ENCODE peak calls at places on chromosomes 12 and 14, in six cellular contexts. One of them, this sample, is unnamed.

GRCh38 chr14:104229621-104230041 is 91.2 kb downstream of the KIF26A start:
- DNase-seq in stimulated activated CD8-positive, alpha-beta memory T cell treated with anti-CD3 and anti-CD28 coated beads, Interleukin-4, amount 100 ng/mL, for 48 hours: no peak
- DNase-seq in activated T-cell treated with anti-CD3 and anti-CD28 coated beads, Interleukin-2, amount 50 U/mL, for 1 hour: no peak
- DNase-seq in activated CD4-positive, CD25-positive, alpha-beta regulatory T cell treated with anti-CD3 and anti-CD28 coated beads, Interleukin-2, amount 50 U/mL, for 16 hours: no peak
- DNase-seq in activated CD4-positive, alpha-beta T cell treated with anti-CD3 and anti-CD28 coated beads for 1 hour: no peak
- DNase-seq in mesothelial cell of epicardium: no peak
- DNase-seq in this sample: no peak

GRCh38 chr12:76685246-76685678 is 78.7 kb upstream of the ZDHHC17 start:
- DNase-seq in stimulated activated CD8-positive, alpha-beta memory T cell treated with anti-CD3 and anti-CD28 coated beads, Interleukin-4, amount 100 ng/mL, for 48 hours: no peak
- DNase-seq in mesothelial cell of epicardium: no peak
- DNase-seq in activated CD4-positive, alpha-beta T cell treated with anti-CD3 and anti-CD28 coated beads for 1 hour: no peak
- DNase-seq in activated T-cell treated with anti-CD3 and anti-CD28 coated beads, Interleukin-2, amount 50 U/mL, for 1 hour: no peak
- DNase-seq in activated CD4-positive, CD25-positive, alpha-beta regulatory T cell treated with anti-CD3 and anti-CD28 coated beads, Interleukin-2, amount 50 U/mL, for 16 hours: no peak
- DNase-seq in this sample: no peak

GRCh38 chr12:127629066-127629820 is 637.7 kb upstream of the TMEM132C start:
- DNase-seq in activated CD4-positive, CD25-positive, alpha-beta regulatory T cell treated with anti-CD3 and anti-CD28 coated beads, Interleukin-2, amount 50 U/mL, for 16 hours: no peak
- DNase-seq in activated T-cell treated with anti-CD3 and anti-CD28 coated beads, Interleukin-2, amount 50 U/mL, for 1 hour: no peak
- DNase-seq in stimulated activated CD8-positive, alpha-beta memory T cell treated with anti-CD3 and anti-CD28 coated beads, Interleukin-4, amount 100 ng/mL, for 48 hours: no peak
- DNase-seq in activated CD4-positive, alpha-beta T cell treated with anti-CD3 and anti-CD28 coated beads for 1 hour: no peak
- DNase-seq in mesothelial cell of epicardium: no peak
- DNase-seq in this sample: no peak

GRCh38 chr12:59596232-59597143 is 659 bp downstream of the SLC16A7 start:
- DNase-seq in mesothelial cell of epicardium: peak; percentile 79
- DNase-seq in activated T-cell treated with anti-CD3 and anti-CD28 coated beads, Interleukin-2, amount 50 U/mL, for 1 hour: peak; percentile 80
- DNase-seq in activated CD4-positive, CD25-positive, alpha-beta regulatory T cell treated with anti-CD3 and anti-CD28 coated beads, Interleukin-2, amount 50 U/mL, for 16 hours: peak; percentile 64
- DNase-seq in activated CD4-positive, alpha-beta T cell treated with anti-CD3 and anti-CD28 coated beads for 1 hour: peak; percentile 66
- DNase-seq in stimulated activated CD8-positive, alpha-beta memory T cell treated with anti-CD3 and anti-CD28 coated beads, Interleukin-4, amount 100 ng/mL, for 48 hours: peak; percentile 86
- DNase-seq in this sample: peak; percentile 72

GRCh38 chr14:35470775-35471174 is 63.2 kb upstream of the INSM2 start:
- DNase-seq in activated T-cell treated with anti-CD3 and anti-CD28 coated beads, Interleukin-2, amount 50 U/mL, for 1 hour: no peak
- DNase-seq in stimulated activated CD8-positive, alpha-beta memory T cell treated with anti-CD3 and anti-CD28 coated beads, Interleukin-4, amount 100 ng/mL, for 48 hours: no peak
- DNase-seq in mesothelial cell of epicardium: no peak
- DNase-seq in activated CD4-positive, CD25-positive, alpha-beta regulatory T cell treated with anti-CD3 and anti-CD28 coated beads, Interleukin-2, amount 50 U/mL, for 16 hours: no peak
- DNase-seq in activated CD4-positive, alpha-beta T cell treated with anti-CD3 and anti-CD28 coated beads for 1 hour: no peak
- DNase-seq in this sample: no peak

GRCh38 chr14:95931384-95931783 is 54.8 kb downstream of the TUNAR start:
- DNase-seq in activated CD4-positive, alpha-beta T cell treated with anti-CD3 and anti-CD28 coated beads for 1 hour: no peak
- DNase-seq in activated T-cell treated with anti-CD3 and anti-CD28 coated beads, Interleukin-2, amount 50 U/mL, for 1 hour: no peak
- DNase-seq in stimulated activated CD8-positive, alpha-beta memory T cell treated with anti-CD3 and anti-CD28 coated beads, Interleukin-4, amount 100 ng/mL, for 48 hours: no peak
- DNase-seq in mesothelial cell of epicardium: no peak
- DNase-seq in activated CD4-positive, CD25-positive, alpha-beta regulatory T cell treated with anti-CD3 and anti-CD28 coated beads, Interleukin-2, amount 50 U/mL, for 16 hours: no peak
- DNase-seq in this sample: no peak

GRCh38 chr14:68011629-68012028 is 192.1 kb downstream of the RAD51B start:
- DNase-seq in stimulated activated CD8-positive, alpha-beta memory T cell treated with anti-CD3 and anti-CD28 coated beads, Interleukin-4, amount 100 ng/mL, for 48 hours: no peak
- DNase-seq in activated T-cell treated with anti-CD3 and anti-CD28 coated beads, Interleukin-2, amount 50 U/mL, for 1 hour: no peak
- DNase-seq in activated CD4-positive, alpha-beta T cell treated with anti-CD3 and anti-CD28 coated beads for 1 hour: no peak
- DNase-seq in mesothelial cell of epicardium: no peak
- DNase-seq in activated CD4-positive, CD25-positive, alpha-beta regulatory T cell treated with anti-CD3 and anti-CD28 coated beads, Interleukin-2, amount 50 U/mL, for 16 hours: no peak
- DNase-seq in this sample: no peak

GRCh38 chr12:115455268-115455681 is 771.3 kb upstream of the TBX3 start:
- DNase-seq in stimulated activated CD8-positive, alpha-beta memory T cell treated with anti-CD3 and anti-CD28 coated beads, Interleukin-4, amount 100 ng/mL, for 48 hours: no peak
- DNase-seq in mesothelial cell of epicardium: no peak
- DNase-seq in activated T-cell treated with anti-CD3 and anti-CD28 coated beads, Interleukin-2, amount 50 U/mL, for 1 hour: no peak
- DNase-seq in activated CD4-positive, alpha-beta T cell treated with anti-CD3 and anti-CD28 coated beads for 1 hour: no peak
- DNase-seq in activated CD4-positive, CD25-positive, alpha-beta regulatory T cell treated with anti-CD3 and anti-CD28 coated beads, Interleukin-2, amount 50 U/mL, for 16 hours: no peak
- DNase-seq in this sample: no peak

GRCh38 chr12:34399631-34400422 is 377.5 kb downstream of the ALG10 start:
- DNase-seq in mesothelial cell of epicardium: peak; percentile 13
- DNase-seq in activated CD4-positive, CD25-positive, alpha-beta regulatory T cell treated with anti-CD3 and anti-CD28 coated beads, Interleukin-2, amount 50 U/mL, for 16 hours: no peak
- DNase-seq in activated CD4-positive, alpha-beta T cell treated with anti-CD3 and anti-CD28 coated beads for 1 hour: peak; percentile 3
- DNase-seq in activated T-cell treated with anti-CD3 and anti-CD28 coated beads, Interleukin-2, amount 50 U/mL, for 1 hour: peak; percentile 7
- DNase-seq in stimulated activated CD8-positive, alpha-beta memory T cell treated with anti-CD3 and anti-CD28 coated beads, Interleukin-4, amount 100 ng/mL, for 48 hours: peak; percentile 1
- DNase-seq in this sample: peak; percentile 7

GRCh38 chr12:24821691-24822090 is 127.2 kb downstream of the BCAT1 start:
- DNase-seq in activated CD4-positive, CD25-positive, alpha-beta regulatory T cell treated with anti-CD3 and anti-CD28 coated beads, Interleukin-2, amount 50 U/mL, for 16 hours: no peak
- DNase-seq in mesothelial cell of epicardium: no peak
- DNase-seq in activated T-cell treated with anti-CD3 and anti-CD28 coated beads, Interleukin-2, amount 50 U/mL, for 1 hour: no peak
- DNase-seq in activated CD4-positive, alpha-beta T cell treated with anti-CD3 and anti-CD28 coated beads for 1 hour: no peak
- DNase-seq in stimulated activated CD8-positive, alpha-beta memory T cell treated with anti-CD3 and anti-CD28 coated beads, Interleukin-4, amount 100 ng/mL, for 48 hours: no peak
- DNase-seq in this sample: no peak

GRCh38 chr12:112381898-112382796 is at the start of gene HECTD4:
- DNase-seq in activated CD4-positive, alpha-beta T cell treated with anti-CD3 and anti-CD28 coated beads for 1 hour: peak; percentile 84
- DNase-seq in mesothelial cell of epicardium: peak; percentile 94
- DNase-seq in activated T-cell treated with anti-CD3 and anti-CD28 coated beads, Interleukin-2, amount 50 U/mL, for 1 hour: peak; percentile 92
- DNase-seq in stimulated activated CD8-positive, alpha-beta memory T cell treated with anti-CD3 and anti-CD28 coated beads, Interleukin-4, amount 100 ng/mL, for 48 hours: peak; percentile 98
- DNase-seq in activated CD4-positive, CD25-positive, alpha-beta regulatory T cell treated with anti-CD3 and anti-CD28 coated beads, Interleukin-2, amount 50 U/mL, for 16 hours: peak; percentile 87
- DNase-seq in this sample: peak; percentile 96

GRCh38 chr12:46825526-46826414 is at the start of gene SLC38A4:
- DNase-seq in mesothelial cell of epicardium: peak; percentile 41
- DNase-seq in stimulated activated CD8-positive, alpha-beta memory T cell treated with anti-CD3 and anti-CD28 coated beads, Interleukin-4, amount 100 ng/mL, for 48 hours: no peak
- DNase-seq in activated CD4-positive, CD25-positive, alpha-beta regulatory T cell treated with anti-CD3 and anti-CD28 coated beads, Interleukin-2, amount 50 U/mL, for 16 hours: no peak
- DNase-seq in activated CD4-positive, alpha-beta T cell treated with anti-CD3 and anti-CD28 coated beads for 1 hour: no peak
- DNase-seq in activated T-cell treated with anti-CD3 and anti-CD28 coated beads, Interleukin-2, amount 50 U/mL, for 1 hour: no peak
- DNase-seq in this sample: no peak

GRCh38 chr12:63787306-63787705 is 7.6 kb downstream of the RXYLT1 start:
- DNase-seq in activated T-cell treated with anti-CD3 and anti-CD28 coated beads, Interleukin-2, amount 50 U/mL, for 1 hour: no peak
- DNase-seq in activated CD4-positive, CD25-positive, alpha-beta regulatory T cell treated with anti-CD3 and anti-CD28 coated beads, Interleukin-2, amount 50 U/mL, for 16 hours: no peak
- DNase-seq in mesothelial cell of epicardium: no peak
- DNase-seq in activated CD4-positive, alpha-beta T cell treated with anti-CD3 and anti-CD28 coated beads for 1 hour: no peak
- DNase-seq in stimulated activated CD8-positive, alpha-beta memory T cell treated with anti-CD3 and anti-CD28 coated beads, Interleukin-4, amount 100 ng/mL, for 48 hours: no peak
- DNase-seq in this sample: no peak

GRCh38 chr14:22824711-22825359 is 4.9 kb upstream of the MRPL52 start:
- DNase-seq in activated T-cell treated with anti-CD3 and anti-CD28 coated beads, Interleukin-2, amount 50 U/mL, for 1 hour: no peak
- DNase-seq in activated CD4-positive, alpha-beta T cell treated with anti-CD3 and anti-CD28 coated beads for 1 hour: no peak
- DNase-seq in activated CD4-positive, CD25-positive, alpha-beta regulatory T cell treated with anti-CD3 and anti-CD28 coated beads, Interleukin-2, amount 50 U/mL, for 16 hours: no peak
- DNase-seq in mesothelial cell of epicardium: no peak
- DNase-seq in stimulated activated CD8-positive, alpha-beta memory T cell treated with anti-CD3 and anti-CD28 coated beads, Interleukin-4, amount 100 ng/mL, for 48 hours: no peak
- DNase-seq in this sample: no peak

GRCh38 chr12:132771126-132771838 is 9.7 kb upstream of the ANKLE2 start:
- DNase-seq in activated CD4-positive, CD25-positive, alpha-beta regulatory T cell treated with anti-CD3 and anti-CD28 coated beads, Interleukin-2, amount 50 U/mL, for 16 hours: no peak
- DNase-seq in activated CD4-positive, alpha-beta T cell treated with anti-CD3 and anti-CD28 coated beads for 1 hour: peak; percentile 31
- DNase-seq in activated T-cell treated with anti-CD3 and anti-CD28 coated beads, Interleukin-2, amount 50 U/mL, for 1 hour: peak; percentile 49
- DNase-seq in mesothelial cell of epicardium: no peak
- DNase-seq in stimulated activated CD8-positive, alpha-beta memory T cell treated with anti-CD3 and anti-CD28 coated beads, Interleukin-4, amount 100 ng/mL, for 48 hours: peak; percentile 36
- DNase-seq in this sample: peak; percentile 38

GRCh38 chr12:92029902-92030586 is 115.6 kb downstream of the BTG1 start:
- DNase-seq in activated CD4-positive, alpha-beta T cell treated with anti-CD3 and anti-CD28 coated beads for 1 hour: no peak
- DNase-seq in mesothelial cell of epicardium: no peak
- DNase-seq in activated T-cell treated with anti-CD3 and anti-CD28 coated beads, Interleukin-2, amount 50 U/mL, for 1 hour: no peak
- DNase-seq in activated CD4-positive, CD25-positive, alpha-beta regulatory T cell treated with anti-CD3 and anti-CD28 coated beads, Interleukin-2, amount 50 U/mL, for 16 hours: no peak
- DNase-seq in stimulated activated CD8-positive, alpha-beta memory T cell treated with anti-CD3 and anti-CD28 coated beads, Interleukin-4, amount 100 ng/mL, for 48 hours: no peak
- DNase-seq in this sample: no peak

GRCh38 chr14:104436047-104436531 is 143.5 kb upstream of the C14orf180 start:
- DNase-seq in mesothelial cell of epicardium: no peak
- DNase-seq in stimulated activated CD8-positive, alpha-beta memory T cell treated with anti-CD3 and anti-CD28 coated beads, Interleukin-4, amount 100 ng/mL, for 48 hours: no peak
- DNase-seq in activated T-cell treated with anti-CD3 and anti-CD28 coated beads, Interleukin-2, amount 50 U/mL, for 1 hour: no peak
- DNase-seq in activated CD4-positive, alpha-beta T cell treated with anti-CD3 and anti-CD28 coated beads for 1 hour: no peak
- DNase-seq in activated CD4-positive, CD25-positive, alpha-beta regulatory T cell treated with anti-CD3 and anti-CD28 coated beads, Interleukin-2, amount 50 U/mL, for 16 hours: no peak
- DNase-seq in this sample: no peak

GRCh38 chr12:3901116-3901515 is 27.9 kb upstream of the PARP11 start:
- DNase-seq in activated CD4-positive, CD25-positive, alpha-beta regulatory T cell treated with anti-CD3 and anti-CD28 coated beads, Interleukin-2, amount 50 U/mL, for 16 hours: no peak
- DNase-seq in activated T-cell treated with anti-CD3 and anti-CD28 coated beads, Interleukin-2, amount 50 U/mL, for 1 hour: no peak
- DNase-seq in mesothelial cell of epicardium: no peak
- DNase-seq in activated CD4-positive, alpha-beta T cell treated with anti-CD3 and anti-CD28 coated beads for 1 hour: no peak
- DNase-seq in stimulated activated CD8-positive, alpha-beta memory T cell treated with anti-CD3 and anti-CD28 coated beads, Interleukin-4, amount 100 ng/mL, for 48 hours: no peak
- DNase-seq in this sample: no peak

GRCh38 chr14:37594916-37595808 is at the start of the genes FOXA1 and TTC6:
- DNase-seq in activated CD4-positive, alpha-beta T cell treated with anti-CD3 and anti-CD28 coated beads for 1 hour: no peak
- DNase-seq in mesothelial cell of epicardium: no peak
- DNase-seq in activated T-cell treated with anti-CD3 and anti-CD28 coated beads, Interleukin-2, amount 50 U/mL, for 1 hour: no peak
- DNase-seq in stimulated activated CD8-positive, alpha-beta memory T cell treated with anti-CD3 and anti-CD28 coated beads, Interleukin-4, amount 100 ng/mL, for 48 hours: no peak
- DNase-seq in activated CD4-positive, CD25-positive, alpha-beta regulatory T cell treated with anti-CD3 and anti-CD28 coated beads, Interleukin-2, amount 50 U/mL, for 16 hours: no peak
- DNase-seq in this sample: no peak

GRCh38 chr12:93135286-93136239 is 206.5 kb upstream of the EEA1 start:
- DNase-seq in stimulated activated CD8-positive, alpha-beta memory T cell treated with anti-CD3 and anti-CD28 coated beads, Interleukin-4, amount 100 ng/mL, for 48 hours: no peak
- DNase-seq in activated T-cell treated with anti-CD3 and anti-CD28 coated beads, Interleukin-2, amount 50 U/mL, for 1 hour: no peak
- DNase-seq in activated CD4-positive, alpha-beta T cell treated with anti-CD3 and anti-CD28 coated beads for 1 hour: no peak
- DNase-seq in mesothelial cell of epicardium: no peak
- DNase-seq in activated CD4-positive, CD25-positive, alpha-beta regulatory T cell treated with anti-CD3 and anti-CD28 coated beads, Interleukin-2, amount 50 U/mL, for 16 hours: no peak
- DNase-seq in this sample: no peak

GRCh38 chr14:102279688-102280348 is 25.1 kb downstream of the MOK start:
- DNase-seq in stimulated activated CD8-positive, alpha-beta memory T cell treated with anti-CD3 and anti-CD28 coated beads, Interleukin-4, amount 100 ng/mL, for 48 hours: no peak
- DNase-seq in mesothelial cell of epicardium: no peak
- DNase-seq in activated T-cell treated with anti-CD3 and anti-CD28 coated beads, Interleukin-2, amount 50 U/mL, for 1 hour: no peak
- DNase-seq in activated CD4-positive, alpha-beta T cell treated with anti-CD3 and anti-CD28 coated beads for 1 hour: no peak
- DNase-seq in activated CD4-positive, CD25-positive, alpha-beta regulatory T cell treated with anti-CD3 and anti-CD28 coated beads, Interleukin-2, amount 50 U/mL, for 16 hours: no peak
- DNase-seq in this sample: no peak

GRCh38 chr12:110176745-110177144 is 52.6 kb downstream of the IFT81 start:
- DNase-seq in activated T-cell treated with anti-CD3 and anti-CD28 coated beads, Interleukin-2, amount 50 U/mL, for 1 hour: no peak
- DNase-seq in activated CD4-positive, alpha-beta T cell treated with anti-CD3 and anti-CD28 coated beads for 1 hour: no peak
- DNase-seq in activated CD4-positive, CD25-positive, alpha-beta regulatory T cell treated with anti-CD3 and anti-CD28 coated beads, Interleukin-2, amount 50 U/mL, for 16 hours: no peak
- DNase-seq in stimulated activated CD8-positive, alpha-beta memory T cell treated with anti-CD3 and anti-CD28 coated beads, Interleukin-4, amount 100 ng/mL, for 48 hours: no peak
- DNase-seq in mesothelial cell of epicardium: no peak
- DNase-seq in this sample: no peak

GRCh38 chr12:128829870-128830504 is 6.2 kb upstream of the SLC15A4 start:
- DNase-seq in activated T-cell treated with anti-CD3 and anti-CD28 coated beads, Interleukin-2, amount 50 U/mL, for 1 hour: no peak
- DNase-seq in stimulated activated CD8-positive, alpha-beta memory T cell treated with anti-CD3 and anti-CD28 coated beads, Interleukin-4, amount 100 ng/mL, for 48 hours: peak; percentile 31
- DNase-seq in activated CD4-positive, alpha-beta T cell treated with anti-CD3 and anti-CD28 coated beads for 1 hour: no peak
- DNase-seq in activated CD4-positive, CD25-positive, alpha-beta regulatory T cell treated with anti-CD3 and anti-CD28 coated beads, Interleukin-2, amount 50 U/mL, for 16 hours: no peak
- DNase-seq in mesothelial cell of epicardium: no peak
- DNase-seq in this sample: peak; percentile 51